ENCODE peak calls at places on chromosomes 4 and X, in five cellular contexts. W, E, X, U and A are unnamed samples.

GRCh38 chr4:166277851-166278250 is 404.8 kb downstream of the TLL1 start:
- DNase-seq in W (no peak), E (no peak), X (no peak), U (no peak), A (no peak)

GRCh38 chr4:165312506-165312905 is 15.0 kb upstream of the MSMO1 start:
- DNase-seq in W (no peak), E (no peak), X (no peak), U (no peak), A (no peak)

GRCh38 chr4:80417019-80417418 is 81.5 kb downstream of the CFAP299 start:
- DNase-seq in W (no peak), E (no peak), X (no peak), U (no peak), A (no peak)

GRCh38 chrX:155718964-155719586 is 106.3 kb upstream of the TMLHE start:
- DNase-seq in W (no peak), E (no peak), X (no peak), U (no peak), A (no peak)

GRCh38 chrX:70030242-70030823 is 19.4 kb downstream of the AWAT2 start:
- DNase-seq in W (no peak), E (peak), X (peak), U (no peak), A (peak)

GRCh38 chrX:45517090-45517973 is 316.7 kb upstream of the DIPK2B start:
- DNase-seq in W (no peak), E (no peak), X (peak), U (no peak), A (no peak)

GRCh38 chr4:111943796-111944203 is 201.5 kb upstream of the FAM241A start:
- DNase-seq in W (peak), E (peak), X (peak), U (no peak), A (peak)

GRCh38 chrX:111100191-111100590 is 4.2 kb downstream of the PAK3 start:
- DNase-seq in W (peak), E (peak), X (peak), U (no peak), A (peak)

GRCh38 chr4:150569384-150569987 is 12.5 kb upstream of the MAB21L2 start:
- DNase-seq in W (no peak), E (no peak), X (no peak), U (no peak), A (no peak)

GRCh38 chrX:22652596-22652995 is 347.2 kb upstream of the DDX53 start:
- DNase-seq in W (no peak), E (peak), X (no peak), U (no peak), A (no peak)

DNA sequence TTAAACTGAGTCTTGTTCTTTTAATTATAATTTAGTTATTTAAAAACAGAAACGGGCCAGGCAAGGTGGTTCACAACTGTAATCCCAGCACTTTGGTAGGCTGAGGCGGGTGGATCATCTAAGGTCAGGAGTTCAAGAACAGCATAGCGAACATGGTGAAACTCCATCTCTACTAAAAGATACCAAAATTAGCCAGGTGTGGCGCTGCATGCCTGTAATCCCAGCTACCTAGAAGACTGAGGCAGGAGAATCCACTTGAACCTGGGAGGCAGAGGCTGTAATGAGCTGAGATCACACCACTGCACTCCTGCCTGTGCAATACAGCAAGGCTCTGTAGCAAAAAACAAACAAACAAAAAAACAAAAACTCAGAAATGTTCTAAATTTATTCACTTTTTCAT is 852.9 kb downstream of the TECRL start:
- DNase-seq in W (no peak), E (no peak), X (no peak), U (no peak), A (no peak)
- TF ChIP-seq POLR2A in W (no peak), E (no peak), X (no peak), U (no peak), A (no peak)

GRCh38 chrX:53685711-53686110 is 808 bp downstream of the HUWE1 start:
- DNase-seq in W (no peak), E (no peak), X (no peak), U (no peak), A (no peak)

GRCh38 chrX:53688300-53688699 is 1.8 kb upstream of the HUWE1 start:
- DNase-seq in W (no peak), E (no peak), X (no peak), U (no peak), A (no peak)

GRCh38 chrX:53683556-53684414 is 2.7 kb downstream of the HUWE1 start:
- DNase-seq in W (peak), E (peak), X (peak), U (peak), A (peak)

GRCh38 chrX:53684415-53685192 is 1.9 kb downstream of the HUWE1 start:
- DNase-seq in W (no peak), E (no peak), X (no peak), U (no peak), A (peak)

DNA sequence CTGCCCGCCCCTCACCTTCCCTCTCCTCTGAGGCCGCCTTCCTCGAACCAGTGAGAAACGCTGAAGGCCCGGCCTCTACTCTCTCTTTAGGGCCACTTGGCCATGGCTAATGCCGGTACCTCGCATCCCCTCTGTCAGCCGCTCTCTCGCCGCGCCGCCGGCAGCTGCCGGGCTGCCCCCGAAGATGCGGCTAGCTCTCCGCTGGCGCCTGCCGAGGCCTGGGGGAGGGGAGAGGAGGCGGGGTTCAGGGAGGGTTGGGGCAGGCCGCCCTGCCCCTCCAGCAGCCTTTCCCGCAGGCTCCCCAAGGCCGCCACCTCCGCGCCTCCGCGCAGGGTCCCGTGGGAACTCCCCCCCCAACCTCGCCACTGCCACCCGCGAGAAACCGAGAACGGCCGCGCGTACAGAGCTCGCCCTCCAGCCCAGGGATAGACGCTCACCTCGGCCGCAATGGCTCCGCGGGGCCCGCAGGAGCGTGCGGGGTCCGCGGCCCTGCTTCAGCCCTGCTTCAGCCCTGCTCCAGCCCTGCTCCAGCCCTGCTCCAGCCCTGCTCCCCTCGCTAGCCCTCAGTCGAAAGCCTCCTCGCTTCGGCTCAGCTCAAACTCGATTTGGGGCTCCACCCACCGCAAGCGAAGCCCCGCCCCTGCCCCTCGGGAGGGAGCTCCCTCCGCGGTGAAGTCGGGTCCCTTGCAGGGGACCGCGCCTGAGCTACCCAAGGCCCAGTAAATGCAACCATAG is at the start of gene HUWE1:
- DNase-seq in W (peak), E (peak), X (no peak), U (peak), A (peak)
- TF ChIP-seq POLR2A in W (no peak), E (peak), X (peak), U (no peak), A (no peak)

DNA sequence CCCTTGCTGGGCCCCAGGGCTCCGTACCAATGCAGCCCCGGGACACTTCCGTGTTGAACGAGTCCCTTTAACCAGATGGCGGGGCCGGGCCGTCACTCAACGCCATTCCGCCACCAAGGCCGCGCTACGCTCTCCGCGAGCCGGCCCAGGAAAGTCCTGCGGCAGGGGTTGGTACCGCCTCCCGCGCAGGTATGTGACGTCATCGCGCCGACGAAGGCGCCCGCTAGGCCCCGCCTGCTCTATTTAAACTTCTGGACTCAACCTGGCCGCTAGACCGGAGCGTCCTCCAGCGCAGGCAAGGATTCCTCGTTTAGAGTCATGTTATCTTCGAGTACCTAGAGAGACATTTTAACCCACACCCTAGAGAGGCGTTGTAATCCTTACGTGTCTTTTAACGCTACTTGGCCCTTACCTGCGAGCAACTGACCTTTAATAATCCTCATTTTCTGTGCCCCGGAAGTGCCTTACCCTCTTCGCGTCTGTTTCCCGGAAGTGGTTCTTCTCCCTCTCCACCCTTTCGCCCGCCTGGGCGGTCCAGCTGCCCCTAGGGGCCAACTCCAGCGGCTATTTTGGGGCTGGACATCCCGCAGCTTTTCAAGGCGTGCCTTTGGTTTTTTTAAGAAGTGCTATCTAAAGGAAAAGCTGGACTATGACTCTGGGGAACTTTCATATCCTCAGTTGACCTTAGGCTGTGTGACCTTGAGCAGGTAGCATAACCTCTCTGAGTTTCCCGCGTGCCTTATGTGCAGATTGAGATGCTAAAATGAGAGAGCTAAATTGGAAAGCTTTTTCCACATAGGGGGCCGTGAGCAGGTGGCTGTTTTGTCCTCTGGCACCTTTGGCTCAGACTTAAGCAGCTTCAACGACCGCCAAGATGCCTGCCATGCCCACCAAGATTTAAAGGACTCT is at the start of gene PNPLA4:
- DNase-seq in W (peak), E (peak), X (peak), U (peak), A (peak)
- TF ChIP-seq POLR2A in W (no peak), E (peak), X (peak), U (no peak), A (no peak)

GRCh38 chrX:81215685-81216084 is 13.8 kb downstream of the SH3BGRL start:
- DNase-seq in W (no peak), E (no peak), X (no peak), U (no peak), A (no peak)
- TF ChIP-seq POLR2A in W (no peak), E (no peak), X (no peak), U (no peak), A (no peak)

GRCh38 chr4:94451669-94452475 is at the start of gene PDLIM5:
- DNase-seq in W (peak), E (peak), X (peak), U (peak), A (peak)

GRCh38 chr4:94451051-94451404 is 714 bp upstream of the PDLIM5 start:
- DNase-seq in W (no peak), E (no peak), X (no peak), U (no peak), A (no peak)

GRCh38 chr4:94453534-94453963 is 1.8 kb downstream of the PDLIM5 start:
- DNase-seq in W (no peak), E (no peak), X (no peak), U (no peak), A (no peak)

GRCh38 chr4:94454405-94454804 is 2.7 kb downstream of the PDLIM5 start:
- DNase-seq in W (no peak), E (no peak), X (no peak), U (no peak), A (no peak)

GRCh38 chr4:94452476-94453300 is 946 bp downstream of the PDLIM5 start:
- DNase-seq in W (peak), E (peak), X (peak), U (peak), A (peak)
- TF ChIP-seq POLR2A in W (no peak), E (peak), X (no peak), U (no peak), A (no peak)

DNA sequence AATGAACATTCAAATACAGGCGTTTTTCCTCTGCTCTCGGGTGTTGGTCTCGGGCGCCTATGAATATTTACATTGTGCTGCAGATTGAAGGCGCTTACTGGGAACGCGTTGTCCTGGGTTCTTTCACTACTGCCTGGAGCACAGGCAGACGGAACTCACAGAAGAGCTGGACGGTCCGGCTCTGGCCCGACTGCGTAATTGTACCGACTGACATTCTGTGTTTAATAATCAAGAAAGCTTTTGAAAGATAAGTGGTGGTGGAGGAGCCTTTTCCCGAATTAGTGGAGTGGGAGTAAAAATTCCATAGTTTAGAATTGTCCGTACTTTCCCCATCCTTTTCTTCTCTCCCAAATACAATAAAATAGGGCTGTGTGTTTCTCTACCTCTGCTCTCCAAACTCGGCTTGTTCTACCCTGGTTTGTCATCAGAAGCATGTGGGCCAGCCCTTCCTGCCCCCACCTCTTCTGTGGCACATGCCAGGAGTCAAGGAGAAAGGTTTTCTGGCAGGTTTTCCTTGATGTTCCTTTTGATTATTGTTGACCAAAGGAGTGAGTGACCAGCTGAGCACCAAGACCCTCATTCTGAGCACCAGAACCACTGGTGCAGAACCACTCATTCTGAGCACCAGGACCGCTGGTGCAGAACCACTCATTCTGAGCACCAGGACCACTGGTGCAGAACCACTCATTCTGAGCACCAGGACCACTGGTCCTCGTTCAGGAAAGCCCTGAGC is 2.3 kb downstream of the FHDC1 start:
- DNase-seq in W (no peak), E (peak), X (no peak), U (no peak), A (no peak)
- TF ChIP-seq POLR2A in W (no peak), E (no peak), X (no peak), U (no peak), A (no peak)

DNA sequence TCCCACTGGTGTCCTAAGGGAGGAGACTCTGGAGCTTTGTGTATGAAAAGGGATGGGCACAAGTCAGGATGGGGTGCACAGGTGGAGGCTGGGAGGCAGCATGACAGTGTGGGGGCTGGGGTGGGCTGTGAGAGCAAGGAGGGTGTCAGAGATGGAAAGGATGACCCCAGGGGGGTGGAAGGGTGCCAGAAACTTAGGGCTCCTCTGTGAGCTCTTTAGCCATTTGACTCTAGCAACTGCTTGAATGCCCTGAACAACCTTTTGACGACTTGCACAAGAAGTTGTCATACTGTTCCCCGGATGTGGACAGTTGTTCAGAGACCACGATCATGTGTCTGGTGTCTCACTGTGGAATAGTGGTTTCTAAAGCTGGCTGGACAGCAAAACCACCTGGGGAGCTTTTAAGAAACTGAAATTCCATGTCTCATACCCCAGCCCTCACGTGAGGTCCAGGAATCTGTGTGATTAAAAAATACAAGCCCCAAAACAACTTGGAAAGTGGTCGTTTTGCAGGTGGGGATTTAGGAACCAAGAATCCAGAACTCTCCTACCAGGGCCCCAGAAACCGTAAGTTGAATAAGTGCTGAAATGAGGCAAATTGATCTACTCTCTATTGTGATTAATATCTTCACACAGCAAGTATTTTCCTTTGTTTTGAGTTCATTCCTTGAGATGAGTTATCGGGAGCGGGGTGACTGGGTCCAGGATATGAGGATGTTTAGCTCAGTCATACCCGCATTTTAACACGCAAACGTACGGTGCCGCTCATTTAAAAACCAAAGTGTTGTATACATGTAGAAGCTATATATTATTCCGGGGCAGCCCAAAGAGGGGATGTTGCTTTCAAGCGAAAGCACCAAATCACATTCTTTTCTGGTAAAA is 3.4 kb downstream of the RHOH start:
- DNase-seq in W (no peak), E (peak), X (no peak), U (no peak), A (no peak)
- TF ChIP-seq POLR2A in W (no peak), E (peak), X (no peak), U (no peak), A (peak)

GRCh38 chr4:184388106-184388505 is 86.2 kb downstream of the IRF2 start:
- DNase-seq in W (no peak), E (no peak), X (no peak), U (no peak), A (no peak)

GRCh38 chr4:184387351-184387750 is 87.0 kb downstream of the IRF2 start:
- DNase-seq in W (no peak), E (no peak), X (no peak), U (no peak), A (peak)

GRCh38 chr4:184392321-184392720 is 82.0 kb downstream of the IRF2 start:
- DNase-seq in W (no peak), E (no peak), X (no peak), U (no peak), A (no peak)

GRCh38 chr4:184392748-184393334 is 81.5 kb downstream of the IRF2 start:
- DNase-seq in W (peak), E (no peak), X (no peak), U (no peak), A (no peak)

GRCh38 chr4:184389978-184390518 is 84.3 kb downstream of the IRF2 start:
- DNase-seq in W (no peak), E (no peak), X (no peak), U (no peak), A (no peak)
- TF ChIP-seq POLR2A in W (no peak), E (no peak), X (no peak), U (no peak), A (no peak)

GRCh38 chrX:107684956-107685385 is 56.7 kb downstream of the PRPS1 start:
- DNase-seq in W (peak), E (peak), X (no peak), U (peak), A (peak)
- TF ChIP-seq POLR2A in W (no peak), E (no peak), X (no peak), U (no peak), A (no peak)

DNA sequence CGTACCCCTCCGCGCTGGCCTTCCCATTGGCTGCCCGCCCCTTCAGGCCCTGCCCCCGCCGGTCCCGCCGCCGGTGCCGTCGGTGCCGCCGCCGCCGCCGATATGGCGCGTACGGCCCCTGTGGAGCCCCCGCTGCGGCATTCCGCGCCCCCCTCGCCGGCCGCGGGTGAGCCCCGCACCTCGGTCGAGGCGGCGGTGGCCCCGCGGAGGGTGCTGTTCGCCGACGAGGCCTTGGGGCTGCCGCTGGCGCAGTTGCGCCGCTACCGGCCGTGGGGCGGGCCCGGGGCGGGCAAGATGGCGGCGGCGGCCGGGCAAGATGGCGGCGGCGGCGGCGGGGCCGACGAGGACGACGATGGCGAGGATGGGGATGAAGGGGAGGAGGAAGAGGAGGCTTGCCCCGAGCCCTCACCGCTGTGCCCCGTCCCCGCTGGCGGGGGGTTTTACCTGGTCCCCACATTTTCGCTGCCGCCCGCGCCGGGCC is at the start of gene PPP1R3F:
- DNase-seq in W (no peak), E (no peak), X (no peak), U (no peak), A (no peak)
- TF ChIP-seq POLR2A in W (no peak), E (peak), X (no peak), U (no peak), A (no peak)